ENCODE peak calls at places on chromosomes 2 and 18, in seven cellular contexts. H, U, T, W, E, N and P are unnamed samples.

GRCh38 chr2:159640176-159640575 is 23.8 kb upstream of the BAZ2B start:
- DNase-seq in H (no peak), U (no peak), T (no peak), W (no peak), E (no peak), N (no peak), P (no peak)

GRCh38 chr2:219002395-219003266 is 9.4 kb upstream of the CRYBA2 start:
- DNase-seq in H (peak; percentile 76), U (peak; percentile 26), T (peak; percentile 40), W (peak; percentile 46), E (no peak), N (peak; percentile 77), P (peak; percentile 91)

GRCh38 chr2:237140689-237141285 is 55.1 kb downstream of the COPS8 start:
- DNase-seq in H (no peak), U (no peak), T (no peak), W (no peak), E (no peak), N (no peak), P (no peak)

GRCh38 chr2:240946046-240946445 is 39.9 kb downstream of the CROCC2 start:
- DNase-seq in H (no peak), U (no peak), T (no peak), W (no peak), E (no peak), N (no peak), P (peak; percentile 42)

GRCh38 chr2:11872247-11872947 is 126.0 kb downstream of the LPIN1 start:
- DNase-seq in H (no peak), U (no peak), T (peak; percentile 85), W (no peak), E (no peak), N (no peak), P (peak; percentile 8)

GRCh38 chr18:37254256-37254880 is 311.2 kb downstream of the CELF4 start:
- DNase-seq in H (no peak), U (no peak), T (no peak), W (peak; percentile 26), E (no peak), N (no peak), P (no peak)

GRCh38 chr2:231463698-231464575 is at the start of gene NCL:
- DNase-seq in H (peak; percentile 80), U (peak; percentile 97), T (peak; percentile 99), W (peak; percentile 95), E (peak; percentile 62), N (peak; percentile 85), P (peak; percentile 76)

GRCh38 chr2:217903859-217904613 is 98.8 kb downstream of the TNS1 start:
- DNase-seq in H (peak; percentile 90), U (no peak), T (peak; percentile 86), W (peak; percentile 29), E (no peak), N (no peak), P (no peak)

GRCh38 chr2:219207254-219207883 is 787 bp downstream of the ZFAND2B start:
- DNase-seq in H (no peak), U (no peak), T (no peak), W (no peak), E (no peak), N (no peak), P (no peak)

GRCh38 chr2:70686577-70687460 is 81.2 kb downstream of the ADD2 start:
- DNase-seq in H (no peak), U (peak; percentile 73), T (peak; percentile 31), W (peak; percentile 95), E (peak; percentile 8), N (peak; percentile 69), P (peak; percentile 90)

GRCh38 chr2:49755777-49756176 is 601.5 kb upstream of the FSHR start:
- DNase-seq in H (no peak), U (no peak), T (no peak), W (no peak), E (no peak), N (no peak), P (no peak)

GRCh38 chr18:8895987-8896619 is 190.7 kb downstream of the MTCL1 start:
- DNase-seq in H (no peak), U (peak; percentile 95), T (no peak), W (no peak), E (no peak), N (no peak), P (no peak)

GRCh38 chr2:237866119-237866621 is 6.7 kb downstream of the RAMP1 start:
- DNase-seq in H (no peak), U (peak; percentile 65), T (peak; percentile 58), W (no peak), E (no peak), N (no peak), P (peak; percentile 82)

GRCh38 chr18:79348066-79348465 is 47.7 kb upstream of the NFATC1 start:
- DNase-seq in H (no peak), U (no peak), T (no peak), W (no peak), E (no peak), N (no peak), P (no peak)

GRCh38 chr2:232887171-232887850 is 17.2 kb downstream of the SNORC start:
- DNase-seq in H (peak; percentile 37), U (no peak), T (no peak), W (no peak), E (no peak), N (no peak), P (peak; percentile 78)

GRCh38 chr2:126801473-126801872 is 97.2 kb upstream of the TEX51 start:
- DNase-seq in H (no peak), U (no peak), T (no peak), W (no peak), E (no peak), N (no peak), P (peak; percentile 20)

GRCh38 chr2:96325884-96326255 is 753 bp downstream of the ITPRIPL1 start:
- DNase-seq in H (no peak), U (no peak), T (no peak), W (no peak), E (no peak), N (peak; percentile 53), P (no peak)

GRCh38 chr18:33755918-33756590 is 178.0 kb downstream of the ASXL3 start:
- DNase-seq in H (no peak), U (peak; percentile 0), T (peak; percentile 53), W (peak; percentile 93), E (no peak), N (no peak), P (peak; percentile 92)

GRCh38 chr2:235070063-235070706 is 118.4 kb downstream of the SH3BP4 start:
- DNase-seq in H (no peak), U (no peak), T (no peak), W (no peak), E (no peak), N (no peak), P (no peak)

GRCh38 chr2:74399785-74400184 is 19.7 kb upstream of the DCTN1 start:
- DNase-seq in H (no peak), U (peak; percentile 40), T (peak; percentile 32), W (peak; percentile 67), E (no peak), N (no peak), P (peak; percentile 51)

GRCh38 chr18:35477497-35477896 is 20.3 kb downstream of the INO80C start:
- DNase-seq in H (no peak), U (no peak), T (no peak), W (no peak), E (no peak), N (no peak), P (no peak)

GRCh38 chr2:70396589-70396988 is 94.7 kb upstream of the FAM136A start:
- DNase-seq in H (no peak), U (no peak), T (no peak), W (no peak), E (no peak), N (no peak), P (peak; percentile 13)

GRCh38 chr18:55447672-55448018 is 140.3 kb downstream of the TCF4 start:
- DNase-seq in H (no peak), U (no peak), T (no peak), W (no peak), E (no peak), N (no peak), P (no peak)

GRCh38 chr2:105734762-105735538 is 9.8 kb upstream of the NCK2 start:
- DNase-seq in H (no peak), U (peak; percentile 66), T (peak; percentile 34), W (no peak), E (no peak), N (no peak), P (peak; percentile 38)

GRCh38 chr2:175180701-175181103 is 808 bp downstream of the ATP5MC3 start:
- DNase-seq in H (no peak), U (peak; percentile 57), T (peak; percentile 49), W (peak; percentile 77), E (no peak), N (peak; percentile 51), P (peak; percentile 75)

GRCh38 chr18:48942086-48942485 is 8.7 kb downstream of the SMAD7 start:
- DNase-seq in H (no peak), U (no peak), T (peak; percentile 9), W (no peak), E (no peak), N (no peak), P (peak; percentile 54)

GRCh38 chr2:241632478-241633325 is 4.3 kb downstream of the THAP4 start:
- DNase-seq in H (no peak), U (no peak), T (no peak), W (no peak), E (no peak), N (no peak), P (no peak)

GRCh38 chr2:120199837-120200499 is 23.2 kb downstream of the TMEM185B start:
- DNase-seq in H (no peak), U (no peak), T (no peak), W (no peak), E (no peak), N (no peak), P (no peak)

GRCh38 chr2:111668274-111668616 is 215.7 kb downstream of the ANAPC1 start:
- DNase-seq in H (no peak), U (no peak), T (no peak), W (no peak), E (no peak), N (no peak), P (peak; percentile 8)

GRCh38 chr2:59032469-59032868 is 791.3 kb upstream of the FANCL start:
- DNase-seq in H (no peak), U (no peak), T (no peak), W (no peak), E (no peak), N (no peak), P (no peak)

GRCh38 chr2:96505231-96505889 is at the start of gene NEURL3:
- DNase-seq in H (no peak), U (peak; percentile 69), T (peak; percentile 79), W (no peak), E (no peak), N (peak; percentile 41), P (peak; percentile 81)

GRCh38 chr2:111045771-111046444 is 74.8 kb upstream of the BCL2L11 start:
- DNase-seq in H (no peak), U (no peak), T (no peak), W (no peak), E (no peak), N (no peak), P (no peak)

GRCh38 chr2:104678181-104678580 is 175.7 kb upstream of the POU3F3 start:
- DNase-seq in H (no peak), U (no peak), T (no peak), W (no peak), E (no peak), N (no peak), P (no peak)

GRCh38 chr2:237617305-237617982 is 9.9 kb upstream of the LRRFIP1 start:
- DNase-seq in H (no peak), U (no peak), T (peak; percentile 55), W (no peak), E (no peak), N (no peak), P (no peak)

GRCh38 chr2:104864751-104865470 is 11.0 kb downstream of the POU3F3 start:
- DNase-seq in H (no peak), U (no peak), T (no peak), W (no peak), E (no peak), N (no peak), P (no peak)

GRCh38 chr2:72915907-72916742 is 1.2 kb upstream of the EMX1 start:
- DNase-seq in H (no peak), U (peak; percentile 41), T (peak; percentile 32), W (no peak), E (peak; percentile 54), N (peak; percentile 87), P (peak; percentile 80)

GRCh38 chr2:157267476-157267875 is 10.0 kb downstream of the GALNT5 start:
- DNase-seq in H (no peak), U (no peak), T (no peak), W (peak; percentile 68), E (no peak), N (no peak), P (no peak)

GRCh38 chr2:217666338-217666737 is 336.5 kb downstream of the TNS1 start:
- DNase-seq in H (no peak), U (peak; percentile 60), T (no peak), W (no peak), E (no peak), N (peak; percentile 21), P (no peak)